ENCODE peak calls at places on chromosomes 7 and 10, in ten cellular contexts. F, R, V, I, Z, S, Q, O, H and L are unnamed samples.

GRCh38 chr10:71473671-71474599 is 77.2 kb downstream of the CDH23 start:
- DNase-seq in I (no peak), S (no peak), Z (no peak), V (no peak), Q (no peak), O (no peak), H (no peak), R (no peak), F (no peak), L (no peak)

GRCh38 chr10:121988361-121989324 is at the start of gene TACC2:
- DNase-seq in O (no peak), Z (no peak), Q (no peak), H (no peak), S (no peak), R (no peak), F (no peak), V (no peak), I (no peak), L (no peak)

GRCh38 chr10:132487241-132488135 is 50.1 kb upstream of the INPP5A start:
- DNase-seq in F (no peak), V (no peak), S (no peak), O (no peak), Z (no peak), H (no peak), Q (no peak), R (no peak), I (no peak), L (no peak)

GRCh38 chr7:5248201-5248885 is 34.4 kb upstream of the SLC29A4 start:
- DNase-seq in V (no peak), Z (peak; percentile 35), Q (no peak), I (peak; percentile 92), O (no peak), R (no peak), F (no peak), H (no peak), S (peak; percentile 68), L (no peak)

GRCh38 chr10:46293832-46294640 is 7.2 kb downstream of the ANTXRL start:
- DNase-seq in Z (no peak), F (no peak), V (no peak), S (no peak), Q (no peak), I (no peak), H (peak; percentile 41), R (no peak), O (no peak), L (no peak)

GRCh38 chr10:90947025-90947960 is 26.4 kb upstream of the ANKRD1 start:
- DNase-seq in O (no peak), S (no peak), Q (peak; percentile 70), R (no peak), V (no peak), F (no peak), Z (no peak), I (no peak), H (no peak), L (no peak)

GRCh38 chr7:132380065-132380464 is 196.2 kb downstream of the PLXNA4 start:
- DNase-seq in V (no peak), S (peak; percentile 64), H (peak; percentile 71), O (no peak), F (peak; percentile 42), R (peak; percentile 22), I (peak; percentile 62), Q (no peak), Z (no peak), L (no peak)

GRCh38 chr7:80974396-80975358 is 55.8 kb upstream of the SEMA3C start:
- DNase-seq in Q (no peak), Z (no peak), O (no peak), H (no peak), S (no peak), I (no peak), V (no peak), R (no peak), F (no peak), L (no peak)

GRCh38 chr10:1559311-1559710 is 178.0 kb downstream of the ADARB2 start:
- DNase-seq in Z (no peak), R (no peak), O (no peak), Q (no peak), H (peak; percentile 43), V (no peak), I (no peak), F (no peak), S (no peak), L (no peak)

GRCh38 chr7:37440738-37441404 is 7.8 kb downstream of the ELMO1 start:
- DNase-seq in Q (no peak), Z (no peak), R (no peak), S (no peak), H (no peak), O (no peak), V (no peak), I (no peak), F (no peak), L (no peak)

GRCh38 chr10:52031771-52032170 is 282.3 kb upstream of the DKK1 start:
- DNase-seq in I (no peak), V (no peak), S (no peak), H (no peak), R (peak; percentile 7), Z (no peak), Q (no peak), O (no peak), F (no peak), L (no peak)

GRCh38 chr10:109427421-109427820 is 495.9 kb downstream of the XPNPEP1 start:
- DNase-seq in H (no peak), I (no peak), S (peak; percentile 27), Q (peak; percentile 9), V (no peak), R (no peak), F (no peak), O (no peak), Z (no peak), L (no peak)

GRCh38 chr10:46559231-46559671 is 2.8 kb upstream of the GPRIN2 start:
- DNase-seq in S (no peak), V (no peak), I (no peak), H (no peak), F (no peak), Z (no peak), Q (no peak), R (no peak), O (no peak), L (no peak)

GRCh38 chr10:12019343-12019971 is 23.2 kb downstream of the UPF2 start:
- DNase-seq in F (no peak), H (no peak), Z (no peak), S (no peak), R (no peak), O (no peak), I (no peak), V (no peak), Q (no peak), L (no peak)

DNA sequence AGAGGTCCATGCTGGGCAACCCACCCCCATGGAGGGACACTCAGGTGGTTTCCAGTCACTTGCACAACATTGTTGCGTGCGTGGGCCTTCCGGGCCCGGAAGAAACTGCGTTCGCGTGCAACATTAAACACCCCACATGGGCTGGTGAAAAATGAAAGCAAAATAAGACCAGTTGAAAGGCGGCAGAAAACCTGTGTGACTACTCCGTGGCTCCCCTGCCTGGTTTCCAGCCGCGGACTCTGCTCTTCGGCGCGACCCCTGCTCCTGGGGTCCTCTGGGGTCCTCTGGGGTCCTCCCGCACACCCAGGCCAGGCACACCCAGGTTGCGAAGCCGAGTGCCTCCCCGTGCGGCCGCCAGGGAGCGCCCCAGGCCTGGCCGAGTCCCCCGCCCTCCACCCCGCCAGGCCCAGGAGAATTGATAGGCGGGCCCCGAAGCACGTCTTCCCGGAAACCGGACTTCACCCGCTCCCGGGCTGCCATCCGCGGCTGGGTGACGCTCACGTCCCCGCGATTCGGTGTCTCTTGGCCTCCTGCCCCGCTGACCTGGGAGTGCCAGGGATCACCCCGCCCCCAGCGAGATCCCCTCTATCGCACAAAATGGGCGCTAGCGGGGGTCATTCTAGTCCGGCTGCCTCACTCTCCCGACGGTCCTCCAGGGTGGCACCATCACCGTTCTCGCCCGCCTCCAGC is 1.9 kb upstream of the SH2D4B start:
- DNase-seq in V (no peak), F (no peak), Q (no peak), Z (peak; percentile 63), S (peak; percentile 66), H (peak; percentile 70), R (peak; percentile 41), I (peak; percentile 28), O (peak; percentile 64), L (no peak)
- H3K27ac ChIP-seq in V (no peak overlapping the region), F (no peak overlapping the region), Q (no peak overlapping the region), Z (peak overlapping the region; percentile 79), S (peak overlapping the region; percentile 23), H (peak overlapping the region; percentile 30), R (no peak overlapping the region), I (no peak overlapping the region), O (peak overlapping the region; percentile 82), L (no peak overlapping the region)

GRCh38 chr10:103802081-103802480 is 53.3 kb downstream of the SH3PXD2A start:
- DNase-seq in Z (no peak), S (no peak), I (no peak), H (no peak), R (no peak), O (no peak), F (no peak), Q (no peak), V (no peak), L (no peak)

GRCh38 chr10:103798511-103798910 is 56.9 kb downstream of the SH3PXD2A start:
- DNase-seq in S (no peak), Z (no peak), O (no peak), F (no peak), R (no peak), H (no peak), V (no peak), I (no peak), Q (no peak), L (no peak)

GRCh38 chr10:103800789-103801540 is 54.4 kb downstream of the SH3PXD2A start:
- DNase-seq in O (no peak), R (no peak), H (no peak), F (no peak), Z (peak; percentile 80), S (no peak), V (no peak), Q (peak; percentile 72), I (no peak), L (peak; percentile 92)

GRCh38 chr10:103799341-103799740 is 56.0 kb downstream of the SH3PXD2A start:
- DNase-seq in O (no peak), S (no peak), Z (no peak), V (no peak), Q (no peak), H (no peak), F (no peak), I (no peak), R (no peak), L (no peak)

GRCh38 chr10:103800110-103800509 is 55.3 kb downstream of the SH3PXD2A start:
- DNase-seq in F (no peak), R (no peak), H (no peak), O (no peak), Q (no peak), S (no peak), V (no peak), I (no peak), Z (no peak), L (no peak)
- H3K27ac ChIP-seq in F (no peak overlapping the region), R (no peak overlapping the region), H (no peak overlapping the region), O (no peak overlapping the region), Q (no peak overlapping the region), S (peak overlapping the region; percentile 84), V (no peak overlapping the region), I (no peak overlapping the region), Z (peak overlapping the region; percentile 82), L (peak overlapping the region; percentile 72)

GRCh38 chr7:158911145-158911544 is 54.8 kb downstream of the DYNC2I1 start:
- DNase-seq in Q (no peak), O (no peak), H (no peak), Z (no peak), V (no peak), S (no peak), I (no peak), F (no peak), R (no peak), L (no peak)
- H3K27ac ChIP-seq in Q (no peak overlapping the region), O (no peak overlapping the region), H (no peak overlapping the region), Z (no peak overlapping the region), V (no peak overlapping the region), S (no peak overlapping the region), I (no peak overlapping the region), F (peak overlapping the region; percentile 49), R (no peak overlapping the region), L (no peak overlapping the region)

GRCh38 chr10:103470755-103471653 is 8.0 kb downstream of the CALHM3 start:
- DNase-seq in R (no peak), Z (peak; percentile 29), F (no peak), O (no peak), Q (no peak), I (no peak), H (no peak), V (no peak), S (no peak), L (no peak)
- H3K27ac ChIP-seq in R (no peak overlapping the region), Z (peak overlapping the region; percentile 48), F (no peak overlapping the region), O (peak overlapping the region; percentile 9), Q (no peak overlapping the region), I (no peak overlapping the region), H (no peak overlapping the region), V (no peak overlapping the region), S (no peak overlapping the region), L (no peak overlapping the region)